ENCODE peak calls at places on chromosomes 2 and 18, in five cellular contexts. One of them, this sample, is unnamed.
A peak's percentile ranks its signal among the peaks of the same experiment; 100 is the strongest.

GRCh38 chr18:75067996-75068645 is 140.8 kb downstream of the PTGR3 start:
- DNase-seq in ELR: no peak
- DNase-seq in iPS-NIHi11: no peak
- DNase-seq in non-pigmented ciliary epithelial cell: no peak
- DNase-seq in COR-L47: no peak
- DNase-seq in this sample: no peak

GRCh38 chr2:158828378-158829136 is 33.4 kb downstream of the DAPL1 start:
- DNase-seq in non-pigmented ciliary epithelial cell: no peak
- DNase-seq in iPS-NIHi11: no peak
- DNase-seq in ELR: no peak
- DNase-seq in COR-L47: no peak
- DNase-seq in this sample: no peak

GRCh38 chr18:72973831-72974230 is 106.0 kb upstream of the NETO1 start:
- DNase-seq in COR-L47: no peak
- DNase-seq in non-pigmented ciliary epithelial cell: no peak
- DNase-seq in ELR: no peak
- DNase-seq in iPS-NIHi11: no peak
- DNase-seq in this sample: no peak

GRCh38 chr2:233816334-233816733 is 38.0 kb downstream of the HJURP start:
- DNase-seq in iPS-NIHi11: no peak
- DNase-seq in non-pigmented ciliary epithelial cell: no peak
- DNase-seq in COR-L47: no peak
- DNase-seq in ELR: no peak
- DNase-seq in this sample: no peak

GRCh38 chr2:191206613-191207471 is 38.4 kb upstream of the MYO1B start:
- DNase-seq in non-pigmented ciliary epithelial cell: no peak
- DNase-seq in iPS-NIHi11: no peak
- DNase-seq in COR-L47: no peak
- DNase-seq in ELR: no peak
- DNase-seq in this sample: peak; percentile 65

GRCh38 chr2:168239281-168239680 is 8.1 kb downstream of the STK39 start:
- DNase-seq in COR-L47: no peak
- DNase-seq in non-pigmented ciliary epithelial cell: no peak
- DNase-seq in iPS-NIHi11: no peak
- DNase-seq in ELR: no peak
- DNase-seq in this sample: no peak

GRCh38 chr2:221792971-221793670 is 221.0 kb upstream of the EPHA4 start:
- DNase-seq in non-pigmented ciliary epithelial cell: no peak
- DNase-seq in iPS-NIHi11: peak; percentile 41
- DNase-seq in COR-L47: no peak
- DNase-seq in ELR: no peak
- DNase-seq in this sample: no peak

GRCh38 chr2:24507511-24507910 is 16.5 kb downstream of the NCOA1 start:
- DNase-seq in non-pigmented ciliary epithelial cell: no peak
- DNase-seq in COR-L47: no peak
- DNase-seq in ELR: no peak
- DNase-seq in iPS-NIHi11: no peak
- DNase-seq in this sample: no peak

GRCh38 chr2:234249006-234249405 is 198.5 kb downstream of the SPP2 start:
- DNase-seq in ELR: peak; percentile 33
- DNase-seq in non-pigmented ciliary epithelial cell: no peak
- DNase-seq in iPS-NIHi11: no peak
- DNase-seq in COR-L47: no peak
- DNase-seq in this sample: no peak

GRCh38 chr2:5691659-5692529 is at the start of gene SOX11:
- DNase-seq in non-pigmented ciliary epithelial cell: peak; percentile 67
- DNase-seq in COR-L47: peak; percentile 96
- DNase-seq in ELR: no peak
- DNase-seq in iPS-NIHi11: peak; percentile 84
- DNase-seq in this sample: no peak

GRCh38 chr2:187982668-187983067 is 309.0 kb upstream of the GULP1 start:
- DNase-seq in non-pigmented ciliary epithelial cell: peak; percentile 83
- DNase-seq in COR-L47: no peak
- DNase-seq in ELR: peak; percentile 58
- DNase-seq in iPS-NIHi11: no peak
- DNase-seq in this sample: no peak

GRCh38 chr2:157184161-157184910 is 73.2 kb upstream of the GALNT5 start:
- DNase-seq in COR-L47: no peak
- DNase-seq in iPS-NIHi11: no peak
- DNase-seq in ELR: peak; percentile 30
- DNase-seq in non-pigmented ciliary epithelial cell: no peak
- DNase-seq in this sample: no peak

This sample was measured in effector memory CD8-positive, alpha-beta T cell.